ENCODE peak calls at places on chromosomes 3 and 15, in eight cellular contexts. Z is naive thymus-derived CD4-positive, alpha-beta T cell; I is dorsolateral prefrontal cortex; T is stromal cell of bone marrow; V is uterus; L is DMS79 treated with DMSO at 0.1 percent for 48 hours; U is ACHN; G is fibroblast of mammary gland. J is an unnamed sample.

GRCh38 chr3:19959505-19959904 is 12.6 kb downstream of the RAB5A start:
- DNase-seq in V (no peak), G (no peak), T (no peak), U (no peak), L (no peak), Z (no peak), I (no peak), J (no peak)

GRCh38 chr3:2098398-2099027 is at the start of gene CNTN4:
- DNase-seq in Z (no peak), V (peak; percentile 63), U (peak; percentile 47), G (no peak), L (peak; percentile 82), T (no peak), I (peak; percentile 79), J (no peak)

GRCh38 chr15:64749167-64749566 is 26.2 kb downstream of the RBPMS2 start:
- DNase-seq in T (no peak), V (peak; percentile 47), L (no peak), G (peak; percentile 82), U (peak; percentile 5), Z (no peak), I (no peak), J (no peak)

GRCh38 chr15:75531041-75531450 is 48.1 kb downstream of the PTPN9 start:
- DNase-seq in V (peak; percentile 64), L (no peak), U (no peak), Z (no peak), I (no peak), T (peak; percentile 53), G (peak; percentile 85), J (no peak)

GRCh38 chr3:33315826-33316225 is 38.6 kb downstream of the FBXL2 start:
- DNase-seq in T (peak; percentile 15), V (no peak), G (peak; percentile 44), Z (no peak), I (no peak), U (no peak), L (no peak), J (no peak)

GRCh38 chr3:185744997-185745843 is 79.6 kb downstream of the IGF2BP2 start:
- DNase-seq in I (no peak), G (peak; percentile 94), U (peak; percentile 75), V (no peak), L (no peak), T (peak; percentile 63), Z (no peak), J (no peak)

GRCh38 chr3:156604064-156604641 is 49.2 kb upstream of the SSR3 start:
- DNase-seq in Z (no peak), V (no peak), G (no peak), I (no peak), L (no peak), T (no peak), U (no peak), J (no peak)

GRCh38 chr3:158918008-158918407 is 116.2 kb downstream of the MFSD1 start:
- DNase-seq in L (no peak), T (peak; percentile 83), Z (no peak), I (peak; percentile 47), U (peak; percentile 89), V (no peak), G (peak; percentile 78), J (peak; percentile 56)

GRCh38 chr3:159616234-159616825 is 372.3 kb upstream of the IL12A start:
- DNase-seq in G (peak; percentile 60), I (peak; percentile 51), U (peak; percentile 62), Z (no peak), V (peak; percentile 21), T (peak; percentile 48), L (no peak), J (no peak)

GRCh38 chr3:185473290-185473815 is 25.5 kb downstream of the TMEM41A start:
- DNase-seq in V (no peak), U (peak; percentile 71), T (no peak), G (peak; percentile 15), Z (no peak), L (no peak), I (no peak), J (no peak)

GRCh38 chr15:65377976-65378366 is at the start of gene IGDCC3:
- DNase-seq in L (no peak), Z (no peak), U (no peak), G (no peak), I (peak; percentile 54), T (no peak), V (no peak), J (no peak)

GRCh38 chr15:48718646-48719045 is 73.1 kb upstream of the FBN1 start:
- DNase-seq in T (no peak), Z (no peak), I (no peak), U (no peak), L (no peak), V (no peak), G (peak; percentile 77), J (no peak)

GRCh38 chr15:101617390-101617965 is 34.7 kb downstream of the TM2D3 start:
- DNase-seq in T (no peak), G (no peak), Z (no peak), L (no peak), U (no peak), I (no peak), V (no peak), J (no peak)

GRCh38 chr3:124924741-124925140 is 9.8 kb downstream of the MUC13 start:
- DNase-seq in G (no peak), Z (no peak), T (no peak), U (no peak), I (no peak), V (no peak), L (no peak), J (no peak)

GRCh38 chr15:67897646-67898045 is 57.8 kb upstream of the RNU6-1 start:
- DNase-seq in I (no peak), T (no peak), U (no peak), V (no peak), G (no peak), Z (no peak), L (no peak), J (no peak)

GRCh38 chr15:34018021-34018645 is 20.9 kb downstream of the AVEN start:
- DNase-seq in Z (peak; percentile 35), V (no peak), U (no peak), G (no peak), T (no peak), L (no peak), I (no peak), J (peak; percentile 45)

GRCh38 chr3:105791919-105792786 is 76.7 kb downstream of the CBLB start:
- DNase-seq in U (no peak), V (peak; percentile 81), G (peak; percentile 100), T (peak; percentile 98), Z (no peak), I (no peak), L (no peak), J (no peak)

GRCh38 chr3:128286691-128287090 is 133.4 kb downstream of the EEFSEC start:
- DNase-seq in G (no peak), Z (no peak), I (no peak), L (no peak), V (no peak), T (no peak), U (no peak), J (no peak)

GRCh38 chr3:134029256-134029733 is 430 bp downstream of the SLCO2A1 start:
- DNase-seq in Z (no peak), U (peak; percentile 10), I (no peak), V (no peak), T (no peak), G (no peak), L (peak; percentile 35), J (no peak)

GRCh38 chr3:152403632-152404066 is 134.9 kb downstream of the MBNL1 start:
- DNase-seq in T (no peak), Z (no peak), L (no peak), G (peak; percentile 37), V (no peak), I (no peak), U (no peak), J (no peak)

GRCh38 chr15:80895965-80896364 is 93.7 kb downstream of the MESD start:
- DNase-seq in Z (no peak), U (no peak), V (no peak), L (no peak), T (no peak), G (no peak), I (no peak), J (no peak)

GRCh38 chr3:133040696-133041523 is 2.7 kb downstream of the TMEM108 start:
- DNase-seq in I (peak; percentile 85), Z (no peak), G (peak; percentile 61), V (peak; percentile 59), U (peak; percentile 69), L (peak; percentile 85), T (peak; percentile 66), J (peak; percentile 43)

GRCh38 chr3:81255463-81255862 is 506.0 kb downstream of the GBE1 start:
- DNase-seq in L (no peak), G (no peak), U (no peak), V (no peak), I (no peak), Z (no peak), T (no peak), J (no peak)